ENCODE peak calls at places on chromosomes 11 and 22, in eight cellular contexts. One of them, this sample, is unnamed.

GRCh38 chr11:18071098-18071705 is 25.1 kb upstream of the TPH1 start:
- DNase-seq in pulmonary artery endothelial cell: no peak
- DNase-seq in AG09319: no peak
- DNase-seq in amygdala: no peak
- DNase-seq in lower lobe of right lung: no peak
- DNase-seq in memory B cell: no peak
- DNase-seq in progenitor cell of endocrine pancreas: no peak
- DNase-seq in EH: no peak
- DNase-seq in this sample: no peak

GRCh38 chr11:61580292-61580888 is 486 bp downstream of the SYT7 start:
- DNase-seq in pulmonary artery endothelial cell: no peak
- DNase-seq in AG09319: no peak
- DNase-seq in amygdala: no peak
- DNase-seq in lower lobe of right lung: no peak
- DNase-seq in memory B cell: no peak
- DNase-seq in progenitor cell of endocrine pancreas: no peak
- DNase-seq in EH: no peak
- DNase-seq in this sample: no peak

GRCh38 chr11:10934293-10934850 is 76.5 kb upstream of the ZBED5 start:
- DNase-seq in pulmonary artery endothelial cell: no peak
- DNase-seq in AG09319: no peak
- DNase-seq in amygdala: no peak
- DNase-seq in lower lobe of right lung: no peak
- DNase-seq in memory B cell: no peak
- DNase-seq in progenitor cell of endocrine pancreas: no peak
- DNase-seq in EH: no peak
- DNase-seq in this sample: no peak

GRCh38 chr11:37352485-37352884 is 754.4 kb upstream of the RAG2 start:
- DNase-seq in pulmonary artery endothelial cell: no peak
- DNase-seq in AG09319: no peak
- DNase-seq in amygdala: no peak
- DNase-seq in lower lobe of right lung: no peak
- DNase-seq in memory B cell: no peak
- DNase-seq in progenitor cell of endocrine pancreas: no peak
- DNase-seq in EH: no peak
- DNase-seq in this sample: no peak

GRCh38 chr11:12449961-12450715 is 72.8 kb downstream of the PARVA start:
- DNase-seq in pulmonary artery endothelial cell: no peak
- DNase-seq in AG09319: no peak
- DNase-seq in amygdala: no peak
- DNase-seq in lower lobe of right lung: no peak
- DNase-seq in memory B cell: no peak
- DNase-seq in progenitor cell of endocrine pancreas: no peak
- DNase-seq in EH: peak
- DNase-seq in this sample: peak

GRCh38 chr11:79864882-79865281 is 424.1 kb upstream of the TENM4 start:
- DNase-seq in pulmonary artery endothelial cell: no peak
- DNase-seq in AG09319: no peak
- DNase-seq in amygdala: no peak
- DNase-seq in lower lobe of right lung: no peak
- DNase-seq in memory B cell: no peak
- DNase-seq in progenitor cell of endocrine pancreas: no peak
- DNase-seq in EH: no peak
- DNase-seq in this sample: no peak

GRCh38 chr22:20533095-20533878 is 25.9 kb downstream of the MED15 start:
- DNase-seq in pulmonary artery endothelial cell: no peak
- DNase-seq in AG09319: no peak
- DNase-seq in amygdala: no peak
- DNase-seq in lower lobe of right lung: no peak
- DNase-seq in memory B cell: no peak
- DNase-seq in progenitor cell of endocrine pancreas: no peak
- DNase-seq in EH: no peak
- DNase-seq in this sample: no peak

GRCh38 chr11:74520316-74520715 is 26.8 kb upstream of the LIPT2 start:
- DNase-seq in pulmonary artery endothelial cell: no peak
- DNase-seq in AG09319: no peak
- DNase-seq in amygdala: no peak
- DNase-seq in lower lobe of right lung: no peak
- DNase-seq in memory B cell: no peak
- DNase-seq in progenitor cell of endocrine pancreas: no peak
- DNase-seq in EH: no peak
- DNase-seq in this sample: no peak

GRCh38 chr11:117064275-117064674 is 34.0 kb downstream of the SIK3 start:
- DNase-seq in pulmonary artery endothelial cell: no peak
- DNase-seq in AG09319: no peak
- DNase-seq in amygdala: no peak
- DNase-seq in lower lobe of right lung: no peak
- DNase-seq in memory B cell: no peak
- DNase-seq in progenitor cell of endocrine pancreas: no peak
- DNase-seq in EH: peak
- DNase-seq in this sample: no peak

GRCh38 chr11:109795234-109795633 is 298.0 kb upstream of the ZC3H12C start:
- DNase-seq in pulmonary artery endothelial cell: no peak
- DNase-seq in AG09319: no peak
- DNase-seq in amygdala: no peak
- DNase-seq in lower lobe of right lung: no peak
- DNase-seq in memory B cell: no peak
- DNase-seq in progenitor cell of endocrine pancreas: no peak
- DNase-seq in EH: no peak
- DNase-seq in this sample: no peak

GRCh38 chr11:396511-396947 is 2.5 kb downstream of the PKP3 start:
- DNase-seq in pulmonary artery endothelial cell: no peak
- DNase-seq in AG09319: no peak
- DNase-seq in amygdala: no peak
- DNase-seq in lower lobe of right lung: peak
- DNase-seq in memory B cell: no peak
- DNase-seq in progenitor cell of endocrine pancreas: no peak
- DNase-seq in EH: peak
- DNase-seq in this sample: no peak

GRCh38 chr22:27445876-27446275 is 355.7 kb downstream of the MN1 start:
- DNase-seq in pulmonary artery endothelial cell: no peak
- DNase-seq in AG09319: no peak
- DNase-seq in amygdala: no peak
- DNase-seq in lower lobe of right lung: no peak
- DNase-seq in memory B cell: no peak
- DNase-seq in progenitor cell of endocrine pancreas: no peak
- DNase-seq in EH: no peak
- DNase-seq in this sample: no peak

GRCh38 chr11:76209956-76210885 is 3.9 kb upstream of the WNT11 start:
- DNase-seq in pulmonary artery endothelial cell: peak
- DNase-seq in AG09319: peak
- DNase-seq in amygdala: no peak
- DNase-seq in lower lobe of right lung: peak
- DNase-seq in memory B cell: no peak
- DNase-seq in progenitor cell of endocrine pancreas: peak
- DNase-seq in EH: peak
- DNase-seq in this sample: peak

GRCh38 chr11:83306385-83307080 is 20.4 kb upstream of the CCDC90B start:
- DNase-seq in pulmonary artery endothelial cell: no peak
- DNase-seq in AG09319: no peak
- DNase-seq in amygdala: no peak
- DNase-seq in lower lobe of right lung: no peak
- DNase-seq in memory B cell: no peak
- DNase-seq in progenitor cell of endocrine pancreas: no peak
- DNase-seq in EH: no peak
- DNase-seq in this sample: no peak

GRCh38 chr11:10444725-10445286 is 10.3 kb upstream of the AMPD3 start:
- DNase-seq in pulmonary artery endothelial cell: no peak
- DNase-seq in AG09319: no peak
- DNase-seq in amygdala: no peak
- DNase-seq in lower lobe of right lung: no peak
- DNase-seq in memory B cell: no peak
- DNase-seq in progenitor cell of endocrine pancreas: no peak
- DNase-seq in EH: no peak
- DNase-seq in this sample: no peak

GRCh38 chr11:117857734-117858369 is 18.6 kb downstream of the FXYD6 start:
- DNase-seq in pulmonary artery endothelial cell: no peak
- DNase-seq in AG09319: no peak
- DNase-seq in amygdala: no peak
- DNase-seq in lower lobe of right lung: no peak
- DNase-seq in memory B cell: no peak
- DNase-seq in progenitor cell of endocrine pancreas: no peak
- DNase-seq in EH: no peak
- DNase-seq in this sample: no peak

GRCh38 chr22:20807315-20807752 is 33.4 kb downstream of the SERPIND1 start:
- DNase-seq in pulmonary artery endothelial cell: no peak
- DNase-seq in AG09319: peak
- DNase-seq in amygdala: no peak
- DNase-seq in lower lobe of right lung: no peak
- DNase-seq in memory B cell: no peak
- DNase-seq in progenitor cell of endocrine pancreas: no peak
- DNase-seq in EH: peak
- DNase-seq in this sample: no peak

GRCh38 chr11:99229544-99229943 is 208.8 kb downstream of the CNTN5 start:
- DNase-seq in pulmonary artery endothelial cell: no peak
- DNase-seq in AG09319: no peak
- DNase-seq in amygdala: no peak
- DNase-seq in lower lobe of right lung: no peak
- DNase-seq in memory B cell: no peak
- DNase-seq in progenitor cell of endocrine pancreas: no peak
- DNase-seq in EH: no peak
- DNase-seq in this sample: no peak

GRCh38 chr11:131231317-131231716 is 139.1 kb upstream of the NTM start:
- DNase-seq in pulmonary artery endothelial cell: no peak
- DNase-seq in AG09319: no peak
- DNase-seq in amygdala: no peak
- DNase-seq in lower lobe of right lung: no peak
- DNase-seq in memory B cell: no peak
- DNase-seq in progenitor cell of endocrine pancreas: no peak
- DNase-seq in EH: no peak
- DNase-seq in this sample: no peak

GRCh38 chr22:30277547-30278344 is 11.1 kb upstream of the OSM start:
- DNase-seq in pulmonary artery endothelial cell: peak
- DNase-seq in AG09319: no peak
- DNase-seq in amygdala: no peak
- DNase-seq in lower lobe of right lung: no peak
- DNase-seq in memory B cell: no peak
- DNase-seq in progenitor cell of endocrine pancreas: no peak
- DNase-seq in EH: peak
- DNase-seq in this sample: peak

GRCh38 chr11:69075421-69076128 is 26.8 kb downstream of the TPCN2 start:
- DNase-seq in pulmonary artery endothelial cell: no peak
- DNase-seq in AG09319: peak
- DNase-seq in amygdala: no peak
- DNase-seq in lower lobe of right lung: no peak
- DNase-seq in memory B cell: no peak
- DNase-seq in progenitor cell of endocrine pancreas: no peak
- DNase-seq in EH: peak
- DNase-seq in this sample: peak

This sample was measured in retinal pigment epithelial cell.